ENCODE peak calls at places on chromosomes 3 and 15, in five cellular contexts. P is stimulated activated CD8-positive, alpha-beta memory T cell treated with anti-CD3 and anti-CD28 coated beads, Interleukin-7, amount 100 ng/mL, for 4 hours; K is WTC11; G is neural progenitor cell; S is mucosa of gallbladder. V is an unnamed sample.

GRCh38 chr15:81296673-81297072 is 27.3 kb downstream of the STARD5 start:
- DNase-seq in P (peak), S (peak), K (no peak), G (no peak), V (peak)

GRCh38 chr3:51396401-51396800 is 5.3 kb downstream of the RBM15B start:
- DNase-seq in S (no peak), K (no peak), P (no peak), G (no peak), V (no peak)

GRCh38 chr3:36774072-36774471 is 9.7 kb upstream of the DCLK3 start:
- DNase-seq in P (no peak), K (no peak), S (no peak), G (no peak), V (no peak)

GRCh38 chr3:62811119-62811518 is 64.1 kb downstream of the CADPS start:
- DNase-seq in P (no peak), S (no peak), G (no peak), K (no peak), V (no peak)

GRCh38 chr3:156705761-156706631 is 31.6 kb downstream of the TIPARP start:
- DNase-seq in P (no peak), K (no peak), S (no peak), G (no peak), V (no peak)

GRCh38 chr3:31533169-31533870 is 595 bp downstream of the STT3B start:
- DNase-seq in G (peak), S (peak), K (peak), P (peak), V (peak)

GRCh38 chr3:108200024-108200423 is 22.2 kb downstream of the IFT57 start:
- DNase-seq in K (no peak), P (no peak), G (no peak), S (no peak), V (no peak)

GRCh38 chr3:122816587-122816986 is 21.7 kb downstream of the SLC49A4 start:
- DNase-seq in G (no peak), P (no peak), K (no peak), S (no peak), V (no peak)

GRCh38 chr3:2659896-2660295 is 450.3 kb downstream of the IL5RA start:
- DNase-seq in S (no peak), P (no peak), G (no peak), K (no peak), V (no peak)

GRCh38 chr3:6861989-6862879 is 1.3 kb downstream of the GRM7 start:
- DNase-seq in G (peak), K (peak), S (no peak), P (no peak), V (no peak)

GRCh38 chr3:140050977-140051957 is 116.3 kb downstream of the CLSTN2 start:
- DNase-seq in S (no peak), G (peak), K (peak), P (no peak), V (no peak)

GRCh38 chr3:175735866-175736265 is 876.7 kb downstream of the NAALADL2 start:
- DNase-seq in P (no peak), S (no peak), K (no peak), G (no peak), V (no peak)